ENCODE peak calls at places on chromosome 3, in six cellular contexts. E, F, Z, I, O and C are unnamed samples.

GRCh38 chr3:61250784-61251173 is 473 bp downstream of the FHIT start:
- DNase-seq in F (no peak), E (no peak), O (peak), Z (no peak), I (peak), C (no peak)

GRCh38 chr3:112321867-112322652 is 10.9 kb upstream of the CD200 start:
- DNase-seq in Z (no peak), E (no peak), I (no peak), F (no peak), O (peak), C (no peak)

GRCh38 chr3:6962796-6963195 is 101.9 kb downstream of the GRM7 start:
- DNase-seq in I (no peak), Z (no peak), F (no peak), E (no peak), O (no peak), C (no peak)

GRCh38 chr3:12780776-12781175 is 15.7 kb upstream of the CAND2 start:
- DNase-seq in F (no peak), O (no peak), I (no peak), Z (no peak), E (peak), C (no peak)

GRCh38 chr3:101722394-101723173 is 1.8 kb upstream of the CEP97 start:
- DNase-seq in E (no peak), O (no peak), Z (no peak), I (no peak), F (no peak), C (no peak)

GRCh38 chr3:45153658-45154437 is 7.7 kb upstream of the CDCP1 start:
- DNase-seq in O (no peak), Z (peak), F (no peak), E (peak), I (no peak), C (no peak)

GRCh38 chr3:55526332-55527030 is 39.4 kb upstream of the WNT5A start:
- DNase-seq in F (no peak), I (no peak), Z (no peak), E (no peak), O (no peak), C (no peak)

GRCh38 chr3:20648294-20648693 is 462.3 kb upstream of the SGO1 start:
- DNase-seq in O (peak), F (no peak), I (no peak), Z (peak), E (peak), C (no peak)

GRCh38 chr3:131036986-131037385 is 10.3 kb downstream of the NEK11 start:
- DNase-seq in F (no peak), E (no peak), I (no peak), Z (no peak), O (peak), C (no peak)

GRCh38 chr3:67605377-67605776 is 49.0 kb downstream of the SUCLG2 start:
- DNase-seq in F (no peak), I (no peak), Z (peak), O (peak), E (peak), C (peak)

GRCh38 chr3:18847583-18848197 is 300.6 kb upstream of the KCNH8 start:
- DNase-seq in Z (no peak), O (peak), F (no peak), E (no peak), I (no peak), C (no peak)

GRCh38 chr3:128427175-128427857 is 39.4 kb downstream of the DNAJB8 start:
- DNase-seq in E (no peak), Z (no peak), F (no peak), O (no peak), I (peak), C (no peak)

GRCh38 chr3:42651248-42652091 is 2.0 kb upstream of the ZBTB47 start:
- DNase-seq in I (peak), Z (peak), E (peak), F (peak), O (peak), C (no peak)

GRCh38 chr3:67646586-67647234 is 7.7 kb downstream of the SUCLG2 start:
- DNase-seq in Z (peak), O (no peak), E (peak), I (no peak), F (no peak), C (no peak)

GRCh38 chr3:55562672-55563071 is 75.6 kb upstream of the WNT5A start:
- DNase-seq in I (no peak), F (no peak), E (no peak), Z (no peak), O (no peak), C (no peak)

GRCh38 chr3:45929042-45929679 is 14.1 kb upstream of the CXCR6 start:
- DNase-seq in O (peak), Z (peak), E (peak), F (peak), I (peak), C (no peak)

GRCh38 chr3:168071535-168071934 is 24.2 kb downstream of the GOLIM4 start:
- DNase-seq in F (no peak), O (peak), I (no peak), Z (peak), E (peak), C (no peak)

GRCh38 chr3:56801151-56801596 is 575 bp downstream of the ARHGEF3 start:
- DNase-seq in Z (no peak), O (no peak), E (no peak), F (peak), I (no peak), C (no peak)

GRCh38 chr3:70982700-70983140 is 600.8 kb downstream of the FOXP1 start:
- DNase-seq in I (no peak), F (no peak), E (peak), Z (peak), O (peak), C (no peak)

GRCh38 chr3:172096881-172097420 is 57.6 kb downstream of the FNDC3B start:
- DNase-seq in I (no peak), E (peak), Z (peak), F (no peak), O (peak), C (no peak)

GRCh38 chr3:147365196-147366115 is 40.9 kb downstream of the ZIC4 start:
- DNase-seq in O (no peak), E (no peak), F (no peak), Z (no peak), I (no peak), C (no peak)

GRCh38 chr3:106943071-106943470 is 434.2 kb upstream of the CCDC54 start:
- DNase-seq in F (no peak), O (no peak), I (no peak), E (peak), Z (no peak), C (no peak)

GRCh38 chr3:197501496-197501878 is 54.3 kb downstream of the BDH1 start:
- DNase-seq in O (no peak), I (no peak), F (no peak), E (peak), Z (no peak), C (no peak)

GRCh38 chr3:138914870-138915502 is 32.0 kb downstream of the FOXL2 start:
- DNase-seq in O (peak), F (no peak), E (peak), I (no peak), Z (peak), C (no peak)

GRCh38 chr3:188527389-188527788 is 373.4 kb downstream of the LPP start:
- DNase-seq in E (peak), O (peak), I (no peak), F (no peak), Z (no peak), C (no peak)

GRCh38 chr3:80141557-80141956 is 373.8 kb upstream of the ROBO1 start:
- DNase-seq in Z (no peak), E (no peak), F (no peak), I (no peak), O (no peak), C (no peak)

GRCh38 chr3:14143271-14143605 is 18.4 kb downstream of the TMEM43 start:
- DNase-seq in F (no peak), Z (peak), O (peak), I (no peak), E (peak), C (no peak)

GRCh38 chr3:58938057-58938456 is 111.8 kb downstream of the CFAP20DC start:
- DNase-seq in Z (no peak), I (no peak), O (no peak), F (no peak), E (no peak), C (no peak)

GRCh38 chr3:187006884-187007630 is 76.7 kb downstream of the ST6GAL1 start:
- DNase-seq in O (no peak), I (no peak), E (peak), Z (peak), F (no peak), C (no peak)

GRCh38 chr3:129892857-129893615 is 475 bp downstream of the TMCC1 start:
- DNase-seq in O (peak), F (peak), E (no peak), Z (peak), I (peak), C (peak)
- H3K4ac ChIP-seq in O (peak), F (no peak), E (peak), Z (peak), I (peak), C (no peak)

GRCh38 chr3:16667633-16668032 is 62.4 kb upstream of the DAZL start:
- DNase-seq in O (no peak), I (no peak), E (no peak), Z (no peak), F (no peak), C (no peak)

GRCh38 chr3:16663852-16664712 is 58.9 kb upstream of the DAZL start:
- DNase-seq in F (peak), Z (no peak), E (no peak), O (no peak), I (no peak), C (no peak)

GRCh38 chr3:16668776-16669545 is 63.7 kb upstream of the DAZL start:
- DNase-seq in E (no peak), Z (no peak), O (no peak), I (no peak), F (no peak), C (no peak)

GRCh38 chr3:16670191-16670590 is 65.0 kb upstream of the DAZL start:
- DNase-seq in I (no peak), F (no peak), E (no peak), O (no peak), Z (no peak), C (no peak)

GRCh38 chr3:16665282-16665741 is 60.1 kb upstream of the DAZL start:
- DNase-seq in O (peak), I (no peak), F (no peak), E (no peak), Z (peak), C (no peak)
- H2AFZ ChIP-seq in O (peak), I (no peak), F (no peak), E (no peak), Z (no peak), C (no peak)

DNA sequence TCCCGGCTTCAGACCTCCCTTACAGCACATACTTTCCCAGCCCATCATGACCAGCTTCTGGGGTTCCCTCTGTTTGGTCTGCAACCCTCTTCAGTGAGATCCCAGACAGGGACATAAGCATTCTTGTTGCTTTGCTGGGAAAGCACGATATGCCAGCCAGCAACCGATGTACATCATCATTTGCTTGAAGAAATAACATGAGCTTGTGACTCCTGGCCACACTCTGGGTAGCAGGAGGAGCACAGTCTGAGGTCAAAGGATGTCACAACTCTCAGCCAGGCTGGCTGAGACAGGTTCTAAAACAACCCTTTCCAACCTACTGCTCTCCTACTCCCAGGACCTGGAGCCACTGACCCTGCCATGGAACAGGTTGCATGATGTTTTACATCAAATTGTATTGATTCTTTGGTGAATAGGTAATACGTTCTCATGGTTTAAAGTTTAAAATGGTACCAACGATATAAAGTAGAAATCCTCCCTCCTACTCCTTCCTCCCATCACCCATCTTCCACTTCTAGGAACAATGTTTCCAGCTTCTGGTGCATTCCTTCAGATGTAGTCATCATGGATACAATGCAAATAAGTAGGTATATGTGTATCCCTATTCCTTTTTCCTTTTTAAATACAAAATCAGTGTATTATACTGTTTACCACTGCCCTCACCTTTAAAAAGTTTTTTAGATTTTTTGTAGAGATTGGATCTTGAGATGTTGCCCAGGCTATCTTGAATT is 190.3 kb downstream of the OPA1 start:
- DNase-seq in F (no peak), E (no peak), Z (peak), I (no peak), O (peak), C (no peak)
- H3K4ac ChIP-seq in F (no peak), E (no peak), Z (no peak), I (no peak), O (peak), C (no peak)

GRCh38 chr3:190306026-190306425 is 16.2 kb downstream of the CLDN1 start:
- DNase-seq in O (no peak), E (no peak), F (no peak), Z (no peak), I (no peak), C (no peak)
- H2AFZ ChIP-seq in O (no peak), E (no peak), F (no peak), Z (no peak), I (no peak), C (no peak)

GRCh38 chr3:99925584-99925983 is 107.9 kb downstream of the CMSS1 start:
- DNase-seq in F (no peak), Z (peak), I (no peak), O (no peak), E (peak), C (no peak)
- H3K4ac ChIP-seq in F (no peak), Z (no peak), I (no peak), O (no peak), E (peak), C (no peak)